ENCODE peak calls at places on chromosomes 5 and 9, in six cellular contexts. X is esophagus squamous epithelium, T is body of pancreas, H is breast epithelium, K is sigmoid colon, S is left ventricle myocardium inferior. R is an unnamed sample. For H3K9me3, the result is how much of the 10 kb centered on the place peaks cover.

GRCh38 chr5:62395210-62395950 is 8.3 kb downstream of the DIMT1 start:
- DNase-seq in T (no peak), H (no peak), X (no peak), S (no peak), K (no peak), R (no peak)

GRCh38 chr9:136085815-136086212 is 9.3 kb downstream of the NACC2 start:
- DNase-seq in H (peak), K (peak), X (no peak), S (peak), T (peak), R (peak)

GRCh38 chr9:128144239-128145181 is 4.7 kb upstream of the LCN2 start:
- DNase-seq in X (no peak), H (no peak), K (no peak), S (no peak), T (no peak), R (no peak)

GRCh38 chr9:4515958-4516375 is 25.7 kb downstream of the SLC1A1 start:
- DNase-seq in X (no peak), K (peak), T (no peak), H (no peak), S (no peak), R (no peak)

GRCh38 chr9:114525505-114525904 is 20.2 kb upstream of the WHRN start:
- DNase-seq in X (no peak), H (no peak), K (no peak), T (no peak), S (no peak), R (no peak)

GRCh38 chr5:146622391-146622790 is 106.4 kb upstream of the GPR151 start:
- DNase-seq in S (no peak), T (no peak), K (no peak), H (no peak), X (no peak), R (no peak)

GRCh38 chr5:64003966-64004365 is 41.7 kb upstream of the HTR1A start:
- DNase-seq in X (no peak), S (no peak), K (no peak), H (no peak), T (no peak), R (no peak)

GRCh38 chr5:61048534-61048933 is 103.5 kb downstream of the NDUFAF2 start:
- DNase-seq in S (no peak), T (no peak), H (no peak), K (no peak), X (no peak), R (no peak)

GRCh38 chr9:4489919-4490704 is at the start of gene SLC1A1:
- DNase-seq in X (no peak), T (peak), S (peak), K (peak), H (peak), R (peak)

GRCh38 chr9:34592895-34593601 is 3.5 kb upstream of the CNTFR start:
- DNase-seq in S (peak), K (peak), T (peak), X (no peak), H (peak), R (peak)

GRCh38 chr5:5622806-5623205 is 200.3 kb downstream of the ICE1 start:
- DNase-seq in X (no peak), S (no peak), H (no peak), K (no peak), T (no peak), R (no peak)

GRCh38 chr5:73454379-73455036 is 5.9 kb upstream of the FOXD1 start:
- DNase-seq in K (no peak), H (no peak), X (no peak), S (no peak), T (peak), R (peak)

GRCh38 chr5:125412561-125413535 is 666.4 kb upstream of the ZNF608 start:
- DNase-seq in K (peak), S (peak), H (peak), T (peak), X (no peak), R (peak)

GRCh38 chr9:93224591-93224990 is 40.7 kb downstream of the WNK2 start:
- DNase-seq in S (no peak), X (no peak), H (no peak), K (no peak), T (peak), R (no peak)

GRCh38 chr5:112275671-112276070 is 143.4 kb downstream of the EPB41L4A start:
- DNase-seq in T (no peak), H (no peak), K (no peak), S (no peak), X (no peak), R (no peak)

GRCh38 chr5:122882836-122883235 is 37.4 kb downstream of the SNX24 start:
- DNase-seq in X (no peak), T (no peak), H (no peak), K (no peak), S (no peak), R (no peak)

GRCh38 chr5:139644001-139644456 is 4.1 kb upstream of the CXXC5 start:
- DNase-seq in X (no peak), S (peak), T (no peak), K (peak), H (peak), R (peak)

GRCh38 chr5:55694152-55694830 is 17.8 kb downstream of the SLC38A9 start:
- DNase-seq in S (no peak), X (no peak), K (no peak), H (no peak), T (no peak), R (no peak)

GRCh38 chr5:142316051-142316450 is 8.8 kb downstream of the SPRY4 start:
- DNase-seq in S (no peak), H (no peak), X (no peak), T (peak), K (no peak), R (no peak)

GRCh38 chr5:67234671-67235176 is 38.1 kb upstream of the CD180 start:
- DNase-seq in H (peak), K (no peak), T (peak), S (peak), X (no peak), R (no peak)

GRCh38 chr9:138013836-138014569 is 136.4 kb downstream of the CACNA1B start:
- DNase-seq in H (no peak), T (no peak), K (no peak), X (no peak), S (no peak), R (no peak)

GRCh38 chr9:88538311-88539085 is 3.5 kb downstream of the NXNL2 start:
- DNase-seq in T (no peak), K (no peak), S (no peak), H (no peak), X (no peak), R (no peak)

GRCh38 chr5:16160706-16161105 is 18.9 kb downstream of the MARCHF11 start:
- DNase-seq in S (no peak), K (no peak), T (peak), X (no peak), H (no peak), R (no peak)

GRCh38 chr9:35538361-35539234 is 48.7 kb downstream of the RUSC2 start:
- DNase-seq in T (peak), S (peak), H (peak), K (peak), X (no peak), R (peak)

GRCh38 chr9:117121331-117121730 is 293.5 kb downstream of the ASTN2 start:
- DNase-seq in T (no peak), K (no peak), H (no peak), S (no peak), X (no peak), R (peak)

GRCh38 chr5:163807781-163808180 is 302.4 kb downstream of the MAT2B start:
- DNase-seq in K (no peak), X (no peak), T (no peak), H (no peak), S (no peak), R (no peak)

GRCh38 chr5:111158105-111158744 is 66.0 kb upstream of the CAMK4 start:
- DNase-seq in K (peak), X (no peak), S (peak), T (peak), H (peak), R (peak)

GRCh38 chr9:20356392-20357206 is 265.7 kb downstream of the MLLT3 start:
- DNase-seq in H (peak), T (peak), K (peak), X (no peak), S (peak), R (peak)

GRCh38 chr9:103485138-103485537 is 490.0 kb downstream of the CYLC2 start:
- DNase-seq in S (no peak), K (no peak), X (no peak), H (no peak), T (no peak), R (no peak)
- H3K9me3 ChIP-seq in S (under half), K (under half), X (under half), H (under half), T (under half), R (under half)

GRCh38 chr5:37552770-37553719 is 173.9 kb downstream of the WDR70 start:
- DNase-seq in S (no peak), X (no peak), K (no peak), H (no peak), T (no peak), R (no peak)

GRCh38 chr5:37557734-37558293 is 178.7 kb downstream of the WDR70 start:
- DNase-seq in S (no peak), T (no peak), H (no peak), X (no peak), K (no peak), R (no peak)

GRCh38 chr5:37553720-37554402 is 174.7 kb downstream of the WDR70 start:
- DNase-seq in S (no peak), X (no peak), T (no peak), H (no peak), K (peak), R (no peak)

GRCh38 chr5:37554403-37554739 is 175.3 kb downstream of the WDR70 start:
- DNase-seq in X (no peak), T (no peak), K (no peak), S (no peak), H (no peak), R (no peak)

GRCh38 chr5:37554938-37555337 is 175.8 kb downstream of the WDR70 start:
- DNase-seq in H (no peak), K (no peak), T (no peak), X (no peak), S (no peak), R (no peak)
- TF ChIP-seq CTCF in H (no peak), K (no peak), T (peak), X (peak), S (peak), R (no peak)

DNA sequence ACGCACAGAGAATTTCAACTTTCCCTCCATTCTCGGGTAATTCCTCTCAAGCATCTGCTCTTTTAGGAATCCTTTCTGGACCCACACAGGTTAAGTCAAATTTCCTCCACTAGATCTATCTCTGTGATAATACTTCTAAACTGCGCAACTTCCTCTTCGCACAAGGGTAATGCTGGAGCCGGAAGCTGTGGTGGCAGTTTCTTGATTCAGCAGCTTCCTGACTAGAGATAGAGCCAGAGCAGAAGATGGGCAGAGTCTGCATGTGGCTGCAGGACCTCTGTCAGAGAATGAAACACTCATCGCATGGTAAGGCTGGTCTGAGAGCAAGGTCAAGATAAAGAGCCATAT is 11.1 kb upstream of the CDC42SE2 start:
- DNase-seq in S (peak), T (peak), K (peak), H (peak), X (peak), R (peak)
- H3K4me3 ChIP-seq in S (peak), T (no peak), K (no peak), H (peak), X (peak), R (peak)

DNA sequence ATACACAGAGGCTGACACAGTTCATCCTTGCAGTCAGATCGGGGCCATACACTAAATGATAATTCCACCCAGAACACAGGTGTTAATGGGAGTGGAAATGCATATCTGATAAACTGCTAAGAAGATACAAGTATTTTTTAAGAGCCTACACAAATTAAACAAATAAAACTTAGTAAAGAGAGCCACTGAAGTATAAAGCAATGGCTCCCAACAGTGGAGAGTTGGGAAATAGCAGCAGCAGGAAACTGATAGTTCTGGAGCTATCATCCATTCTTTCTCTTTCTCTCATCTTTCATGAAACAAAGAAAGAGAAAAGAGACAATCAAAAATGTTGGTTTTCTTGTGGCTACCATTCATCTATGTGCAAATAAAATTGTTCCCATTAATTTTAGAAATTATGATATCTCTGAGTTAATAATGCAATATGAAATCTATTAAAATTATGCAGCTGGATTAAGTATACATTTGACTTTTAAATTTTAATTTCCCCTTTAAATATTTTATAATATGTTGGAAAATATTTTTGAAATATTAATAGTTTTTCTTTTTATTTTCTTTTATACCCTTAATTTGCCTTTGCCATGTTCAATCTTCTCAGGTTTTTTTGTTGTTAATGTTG is 120.8 kb downstream of the EMB start:
- DNase-seq in K (no peak), T (no peak), S (no peak), X (no peak), H (no peak), R (no peak)
- H3K9me3 ChIP-seq in K (under half), T (under half), S (under half), X (under half), H (under half), R (under half)

R was measured in stomach.